ENCODE peak calls at places on chromosomes 12 and 14, in six cellular contexts. R is IMR-90, I is mesendoderm, J is neuronal stem cell, D is mesenchymal stem cell, X is H1. E is an unnamed sample.

GRCh38 chr12:27914956-27915355 is 57.6 kb downstream of the PTHLH start:
- DNase-seq in R (no peak), I (no peak), J (no peak), D (no peak), X (no peak), E (no peak)

GRCh38 chr12:42730286-42730685 is 140.7 kb upstream of the PRICKLE1 start:
- DNase-seq in R (peak; percentile 39), I (no peak), J (no peak), D (peak; percentile 18), X (no peak), E (no peak)

GRCh38 chr12:28550757-28551381 is 360.6 kb downstream of the CCDC91 start:
- DNase-seq in R (peak; percentile 86), I (peak; percentile 2), J (no peak), D (peak; percentile 40), X (no peak), E (no peak)

GRCh38 chr12:104353012-104353981 is 49.8 kb downstream of the EID3 start:
- DNase-seq in R (no peak), I (no peak), J (no peak), D (no peak), X (peak; percentile 32), E (peak; percentile 13)

GRCh38 chr14:101844219-101844618 is 82.7 kb downstream of the PPP2R5C start:
- DNase-seq in R (no peak), I (no peak), J (no peak), D (no peak), X (no peak), E (no peak)

GRCh38 chr12:45299132-45299692 is 83.3 kb downstream of the ANO6 start:
- DNase-seq in R (peak; percentile 64), I (peak; percentile 27), J (no peak), D (peak; percentile 54), X (no peak), E (no peak)

GRCh38 chr14:101068958-101069549 is 165.5 kb upstream of the RTL1 start:
- DNase-seq in R (no peak), I (no peak), J (no peak), D (no peak), X (peak; percentile 20), E (peak; percentile 20)

GRCh38 chr14:76872796-76873432 is 46.7 kb downstream of the LRRC74A start:
- DNase-seq in R (peak; percentile 35), I (peak; percentile 53), J (peak; percentile 56), D (peak; percentile 50), X (peak; percentile 85), E (peak; percentile 68)

GRCh38 chr12:112380663-112381420 is 1.4 kb downstream of the HECTD4 start:
- DNase-seq in R (no peak), I (no peak), J (no peak), D (peak; percentile 28), X (peak; percentile 63), E (peak; percentile 51)

GRCh38 chr12:112386726-112387125 is 4.5 kb upstream of the HECTD4 start:
- DNase-seq in R (peak; percentile 84), I (no peak), J (no peak), D (peak; percentile 81), X (no peak), E (no peak)

GRCh38 chr12:112382866-112383265 is 635 bp upstream of the HECTD4 start:
- DNase-seq in R (no peak), I (no peak), J (no peak), D (no peak), X (no peak), E (no peak)

GRCh38 chr12:112381421-112381897 is 772 bp downstream of the HECTD4 start:
- DNase-seq in R (no peak), I (peak; percentile 50), J (no peak), D (peak; percentile 24), X (no peak), E (peak; percentile 43)

DNA sequence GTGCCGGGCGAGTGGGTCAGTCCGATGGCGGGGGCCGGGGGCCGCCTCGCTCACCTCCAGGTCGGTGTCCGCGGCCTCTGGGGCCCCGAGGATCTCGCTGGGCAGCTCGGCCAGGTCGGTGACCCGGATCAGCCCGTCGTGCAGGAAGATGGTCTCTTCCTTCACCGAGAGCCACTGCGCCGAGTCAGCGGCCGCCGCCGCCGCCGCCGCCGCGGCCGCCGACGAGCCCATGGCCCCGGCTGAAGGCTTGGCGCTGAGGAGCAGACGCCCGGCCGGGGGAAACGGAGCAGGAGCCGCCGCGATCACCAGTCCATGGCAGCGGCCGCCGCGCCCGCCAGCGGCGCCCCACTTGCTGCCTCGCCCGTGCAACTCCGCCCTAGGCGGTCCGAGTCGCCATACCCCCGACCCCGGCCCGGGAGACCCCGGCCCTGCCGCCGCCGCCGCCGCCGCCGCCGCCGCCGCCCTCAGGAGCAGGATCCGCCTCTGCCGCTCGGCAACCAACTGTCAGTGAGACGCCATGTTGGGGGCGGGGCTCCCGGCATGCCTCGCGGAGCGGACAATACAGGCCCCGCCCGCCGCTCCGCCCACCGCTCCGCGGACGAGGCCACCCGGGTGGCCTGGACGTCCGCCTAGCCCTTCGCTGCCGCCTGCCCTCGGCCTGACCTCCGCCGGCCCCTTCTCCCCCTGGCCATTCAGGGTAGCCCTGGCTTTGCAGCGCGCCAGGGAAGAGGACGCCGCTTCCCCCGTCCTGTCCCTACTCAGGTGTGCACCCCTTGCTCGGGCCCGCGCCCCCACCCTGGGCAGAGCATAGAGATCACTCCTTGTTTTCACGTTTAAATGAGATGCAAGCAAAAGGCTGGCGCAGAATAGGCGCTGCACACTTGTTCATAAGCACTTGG is at the start of gene HECTD4:
- DNase-seq in R (peak; percentile 75), I (peak; percentile 93), J (peak; percentile 94), D (peak; percentile 89), X (peak; percentile 98), E (peak; percentile 97)
- H2BK5ac ChIP-seq in R (peak within 1 kb of the TSS; percentile 84), I (peak within 1 kb of the TSS; percentile 27), J (no peak within 1 kb of the TSS), D (no peak within 1 kb of the TSS), X (no peak within 1 kb of the TSS), E (no peak within 1 kb of the TSS)

GRCh38 chr12:4303750-4304149 is 17.3 kb upstream of the TIGAR start:
- DNase-seq in R (no peak), I (peak; percentile 83), J (no peak), D (no peak), X (no peak), E (no peak)

GRCh38 chr12:4312251-4312650 is 8.8 kb upstream of the TIGAR start:
- DNase-seq in R (no peak), I (no peak), J (no peak), D (no peak), X (no peak), E (no peak)

GRCh38 chr12:4308334-4308960 is 12.6 kb upstream of the TIGAR start:
- DNase-seq in R (no peak), I (peak; percentile 72), J (no peak), D (no peak), X (no peak), E (peak; percentile 58)

GRCh38 chr12:4302881-4303280 is 18.1 kb upstream of the TIGAR start:
- DNase-seq in R (no peak), I (no peak), J (no peak), D (no peak), X (no peak), E (no peak)

DNA sequence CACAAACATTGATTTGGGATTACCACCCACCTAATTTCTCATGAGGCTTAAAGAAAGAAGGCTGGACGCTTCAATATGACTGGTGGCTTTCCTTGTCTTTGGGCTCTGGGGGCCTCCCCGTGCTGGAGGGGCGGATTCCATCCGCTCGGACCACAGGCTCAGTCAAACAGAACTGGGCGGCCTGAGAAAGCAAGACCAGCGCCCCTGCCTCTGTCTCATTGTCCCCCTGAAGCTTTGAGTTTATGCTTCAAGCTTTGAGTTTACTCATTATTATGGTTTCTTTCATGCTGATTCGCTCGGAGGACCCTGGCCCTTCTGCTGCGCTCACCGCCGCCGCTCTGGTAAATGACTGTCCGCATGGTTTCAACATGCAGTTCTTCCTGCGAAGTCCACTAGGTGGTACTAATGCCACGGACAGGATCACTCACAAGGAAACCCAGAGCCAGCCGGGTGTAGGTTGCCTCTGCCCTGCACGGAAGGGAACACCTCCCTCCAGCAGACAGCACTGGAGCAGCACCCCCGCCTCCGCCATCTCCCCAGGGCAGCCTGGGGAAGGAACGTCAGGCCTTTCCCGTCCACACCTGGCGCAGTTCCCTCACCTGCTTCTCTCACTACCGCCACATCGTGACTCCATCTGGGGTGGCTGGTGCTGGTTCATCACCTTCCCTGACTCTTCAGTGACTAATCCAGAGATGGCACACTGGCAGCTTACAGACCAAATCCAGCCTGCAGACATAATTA is 13.2 kb upstream of the TIGAR start:
- DNase-seq in R (peak; percentile 79), I (peak; percentile 98), J (peak; percentile 67), D (peak; percentile 82), X (peak; percentile 80), E (peak; percentile 98)
- H2BK5ac ChIP-seq in R (no peak overlapping the region), I (no peak overlapping the region), J (no peak overlapping the region), D (no peak overlapping the region), X (peak overlapping the region; percentile 57), E (no peak overlapping the region)

GRCh38 chr12:6200266-6201198 is at the start of gene CD9:
- DNase-seq in R (no peak), I (peak; percentile 68), J (no peak), D (peak; percentile 41), X (peak; percentile 72), E (peak; percentile 82)
- H2BK5ac ChIP-seq in R (no peak within 1 kb of the TSS), I (peak within 1 kb of the TSS; percentile 40), J (no peak within 1 kb of the TSS), D (no peak within 1 kb of the TSS), X (peak within 1 kb of the TSS; percentile 69), E (no peak within 1 kb of the TSS)

DNA sequence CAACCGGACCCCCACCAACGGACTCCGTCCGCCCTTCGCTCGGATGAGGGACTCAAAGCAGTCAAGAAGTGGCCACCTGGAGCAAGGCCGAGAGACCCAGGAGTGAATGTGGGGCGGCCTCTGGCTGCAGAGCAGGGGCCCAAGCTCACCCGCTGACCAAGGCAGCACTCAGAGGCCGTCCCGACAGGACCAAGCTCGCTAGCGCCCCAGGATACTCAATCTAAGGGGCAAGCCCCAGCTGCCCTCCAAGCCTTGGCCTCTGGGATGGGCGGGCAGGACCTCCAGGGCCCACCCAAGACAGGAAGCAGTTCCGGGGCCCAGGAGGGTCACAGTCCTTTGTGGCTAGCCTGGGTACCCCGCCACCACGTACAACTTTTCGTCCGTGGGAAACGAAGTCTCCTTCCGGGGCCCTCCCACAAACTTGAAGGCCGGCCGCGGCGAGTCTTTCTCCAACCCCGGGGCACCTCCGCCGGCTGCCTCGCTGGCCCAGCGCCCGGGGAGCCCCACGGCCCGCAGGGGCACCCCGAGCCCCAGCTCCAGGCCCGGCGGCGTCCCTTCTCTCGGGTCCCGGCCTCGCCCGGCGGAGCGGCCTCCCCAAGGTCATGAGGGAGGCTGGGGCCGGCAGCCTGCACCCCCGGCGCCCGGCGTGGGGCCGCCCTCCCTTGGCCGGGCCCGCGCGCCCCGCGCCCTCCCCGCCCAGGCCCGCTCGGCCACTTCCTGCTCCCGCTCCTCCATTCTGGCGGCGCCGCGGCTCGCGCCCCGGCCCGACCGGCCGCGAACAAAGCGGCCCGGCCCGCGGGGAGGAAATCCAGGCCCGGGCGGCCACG is 694 bp downstream of the AKT1 start:
- DNase-seq in R (peak; percentile 19), I (peak; percentile 45), J (no peak), D (peak; percentile 53), X (no peak), E (peak; percentile 49)
- H2BK5ac ChIP-seq in R (peak overlapping the region; percentile 49), I (no peak overlapping the region), J (peak overlapping the region; percentile 70), D (no peak overlapping the region), X (no peak overlapping the region), E (no peak overlapping the region)